ENCODE peak calls at places on chromosomes 4 and X, in four cellular contexts. One of them, this sample, is unnamed.

GRCh38 chr4:2015008-2015407 is 6.2 kb upstream of the NELFA start:
- DNase-seq in iris pigment epithelial cell: no peak
- DNase-seq in activated gamma-delta T cell treated with Interleukin-2 at 50 U/mL for 16 hours: no peak
- DNase-seq in ovary: no peak
- DNase-seq in this sample: no peak

GRCh38 chr4:161952382-161952781 is 211.4 kb downstream of the FSTL5 start:
- DNase-seq in activated gamma-delta T cell treated with Interleukin-2 at 50 U/mL for 16 hours: no peak
- DNase-seq in iris pigment epithelial cell: no peak
- DNase-seq in ovary: no peak
- DNase-seq in this sample: peak; percentile 1

GRCh38 chr4:171857302-171858005 is 44.2 kb downstream of the GALNTL6 start:
- DNase-seq in activated gamma-delta T cell treated with Interleukin-2 at 50 U/mL for 16 hours: no peak
- DNase-seq in ovary: no peak
- DNase-seq in iris pigment epithelial cell: peak; percentile 53
- DNase-seq in this sample: no peak

GRCh38 chr4:5084911-5085475 is 33.7 kb downstream of the STK32B start:
- DNase-seq in iris pigment epithelial cell: peak; percentile 14
- DNase-seq in ovary: no peak
- DNase-seq in activated gamma-delta T cell treated with Interleukin-2 at 50 U/mL for 16 hours: no peak
- DNase-seq in this sample: no peak

GRCh38 chrX:132636080-132636479 is 147.2 kb upstream of the MBNL3 start:
- DNase-seq in activated gamma-delta T cell treated with Interleukin-2 at 50 U/mL for 16 hours: no peak
- DNase-seq in ovary: no peak
- DNase-seq in iris pigment epithelial cell: peak; percentile 6
- DNase-seq in this sample: no peak

GRCh38 chrX:45850197-45850774 is 649.6 kb upstream of the DIPK2B start:
- DNase-seq in ovary: peak; percentile 9
- DNase-seq in activated gamma-delta T cell treated with Interleukin-2 at 50 U/mL for 16 hours: peak; percentile 6
- DNase-seq in iris pigment epithelial cell: peak; percentile 26
- DNase-seq in this sample: peak; percentile 30

GRCh38 chrX:31350808-31351074 is 278.9 kb upstream of the FTHL17 start:
- DNase-seq in ovary: no peak
- DNase-seq in activated gamma-delta T cell treated with Interleukin-2 at 50 U/mL for 16 hours: no peak
- DNase-seq in iris pigment epithelial cell: no peak
- DNase-seq in this sample: no peak

GRCh38 chrX:40065291-40066046 is 32.3 kb downstream of the BCOR start:
- DNase-seq in activated gamma-delta T cell treated with Interleukin-2 at 50 U/mL for 16 hours: no peak
- DNase-seq in iris pigment epithelial cell: no peak
- DNase-seq in ovary: no peak
- DNase-seq in this sample: no peak

GRCh38 chrX:9866633-9867032 is 80.4 kb downstream of the SHROOM2 start:
- DNase-seq in activated gamma-delta T cell treated with Interleukin-2 at 50 U/mL for 16 hours: no peak
- DNase-seq in ovary: peak; percentile 59
- DNase-seq in iris pigment epithelial cell: no peak
- DNase-seq in this sample: peak; percentile 25

GRCh38 chr4:7928711-7929505 is 10.8 kb downstream of the AFAP1 start:
- DNase-seq in ovary: no peak
- DNase-seq in activated gamma-delta T cell treated with Interleukin-2 at 50 U/mL for 16 hours: no peak
- DNase-seq in iris pigment epithelial cell: no peak
- DNase-seq in this sample: peak; percentile 50

GRCh38 chr4:105059337-105059736 is 87.3 kb upstream of the TET2 start:
- DNase-seq in activated gamma-delta T cell treated with Interleukin-2 at 50 U/mL for 16 hours: no peak
- DNase-seq in iris pigment epithelial cell: no peak
- DNase-seq in ovary: no peak
- DNase-seq in this sample: no peak

GRCh38 chr4:123930971-123931370 is 534.4 kb downstream of the SPRY1 start:
- DNase-seq in activated gamma-delta T cell treated with Interleukin-2 at 50 U/mL for 16 hours: no peak
- DNase-seq in iris pigment epithelial cell: peak; percentile 74
- DNase-seq in ovary: no peak
- DNase-seq in this sample: peak; percentile 54

GRCh38 chrX:30309139-30309571 is at the start of gene NR0B1:
- DNase-seq in activated gamma-delta T cell treated with Interleukin-2 at 50 U/mL for 16 hours: no peak
- DNase-seq in iris pigment epithelial cell: peak; percentile 12
- DNase-seq in ovary: peak; percentile 30
- DNase-seq in this sample: peak; percentile 2

GRCh38 chr4:77040265-77040664 is 35.5 kb downstream of the CCNI start:
- DNase-seq in iris pigment epithelial cell: peak; percentile 85
- DNase-seq in ovary: no peak
- DNase-seq in activated gamma-delta T cell treated with Interleukin-2 at 50 U/mL for 16 hours: no peak
- DNase-seq in this sample: peak; percentile 79

GRCh38 chr4:60133414-60133813 is 1066.7 kb upstream of the ADGRL3 start:
- DNase-seq in activated gamma-delta T cell treated with Interleukin-2 at 50 U/mL for 16 hours: no peak
- DNase-seq in ovary: no peak
- DNase-seq in iris pigment epithelial cell: peak; percentile 18
- DNase-seq in this sample: peak; percentile 70

GRCh38 chr4:1568855-1569460 is 115.2 kb downstream of the FAM53A start:
- DNase-seq in ovary: no peak
- DNase-seq in activated gamma-delta T cell treated with Interleukin-2 at 50 U/mL for 16 hours: no peak
- DNase-seq in iris pigment epithelial cell: no peak
- DNase-seq in this sample: no peak

GRCh38 chr4:114466299-114466698 is 132.3 kb upstream of the UGT8 start:
- DNase-seq in ovary: no peak
- DNase-seq in iris pigment epithelial cell: no peak
- DNase-seq in activated gamma-delta T cell treated with Interleukin-2 at 50 U/mL for 16 hours: no peak
- DNase-seq in this sample: no peak

GRCh38 chr4:1047106-1047975 is 35.9 kb downstream of the FGFRL1 start:
- DNase-seq in activated gamma-delta T cell treated with Interleukin-2 at 50 U/mL for 16 hours: no peak
- DNase-seq in ovary: peak; percentile 30
- DNase-seq in iris pigment epithelial cell: peak; percentile 24
- DNase-seq in this sample: no peak

This sample was measured in cardiac fibroblast.